ENCODE peak calls at places on chromosomes 11 and 22, in four cellular contexts. I is SHP77, Q is A172, Z is KBM-7. C is an unnamed sample.

GRCh38 chr11:63699906-63700305 is 18.6 kb downstream of the RTN3 start:
- DNase-seq in Q (no peak), Z (no peak), I (no peak), C (no peak)

GRCh38 chr11:116118138-116118470 is 613.9 kb upstream of the CADM1 start:
- DNase-seq in I (no peak), Q (no peak), Z (no peak), C (no peak)

GRCh38 chr22:25833091-25833490 is 91.1 kb downstream of the MYO18B start:
- DNase-seq in Z (no peak), Q (no peak), I (no peak), C (no peak)

GRCh38 chr11:33912405-33913361 is 20.8 kb upstream of the LMO2 start:
- DNase-seq in Z (peak; percentile 79), I (no peak), Q (peak; percentile 81), C (peak; percentile 68)

GRCh38 chr11:10426475-10426874 is 28.6 kb upstream of the AMPD3 start:
- DNase-seq in I (no peak), Z (no peak), Q (no peak), C (no peak)

GRCh38 chr22:23762866-23763578 is at the start of gene C22orf15:
- DNase-seq in Z (peak; percentile 28), Q (peak; percentile 46), I (no peak), C (no peak)

GRCh38 chr22:20652582-20652981 is 121.3 kb upstream of the SERPIND1 start:
- DNase-seq in Q (no peak), I (no peak), Z (no peak), C (no peak)

GRCh38 chr11:33179431-33179830 is 18.2 kb upstream of the CSTF3 start:
- DNase-seq in I (no peak), Q (peak; percentile 63), Z (peak; percentile 80), C (no peak)

GRCh38 chr11:130070109-130070828 is 575 bp downstream of the APLP2 start:
- DNase-seq in Q (no peak), Z (peak; percentile 35), I (no peak), C (no peak)

GRCh38 chr11:117872420-117872961 is 4.0 kb downstream of the FXYD6 start:
- DNase-seq in I (no peak), Q (no peak), Z (no peak), C (no peak)

GRCh38 chr11:7020183-7020917 is at the start of the genes NLRP14 and ZNF214:
- DNase-seq in Z (no peak), Q (peak; percentile 73), I (peak; percentile 61), C (peak; percentile 68)

GRCh38 chr11:128523616-128524015 is 63.7 kb downstream of the ETS1 start:
- DNase-seq in I (no peak), Q (no peak), Z (no peak), C (no peak)

GRCh38 chr11:76832365-76832764 is 28.4 kb upstream of the ACER3 start:
- DNase-seq in Q (no peak), I (no peak), Z (no peak), C (no peak)

GRCh38 chr22:31122532-31123291 is at the start of gene INPP5J:
- DNase-seq in Q (peak; percentile 28), Z (no peak), I (peak; percentile 33), C (no peak)

GRCh38 chr11:75759832-75760231 is 8.7 kb upstream of the DGAT2 start:
- DNase-seq in Q (no peak), I (no peak), Z (no peak), C (no peak)

GRCh38 chr11:30196400-30197206 is 34.2 kb upstream of the FSHB start:
- DNase-seq in Z (peak; percentile 50), I (peak; percentile 0), Q (peak; percentile 46), C (peak; percentile 20)

GRCh38 chr11:100581318-100581717 is 105.8 kb upstream of the ARHGAP42 start:
- DNase-seq in I (no peak), Z (no peak), Q (no peak), C (no peak)

GRCh38 chr11:33835143-33835878 is 56.6 kb downstream of the LMO2 start:
- DNase-seq in I (no peak), Z (peak; percentile 57), Q (peak; percentile 92), C (peak; percentile 28)

C was measured in non-pigmented ciliary epithelial cell.